ENCODE peak calls at places on chromosomes 16 and 17, in ten cellular contexts. C, Z, W, Y, B, S, L, G, T and I are unnamed samples.

GRCh38 chr16:51025588-51026290 is 125.3 kb downstream of the SALL1 start:
- DNase-seq in T (no peak), Y (no peak), G (no peak), L (no peak), Z (no peak), W (no peak), C (no peak), B (no peak), S (no peak), I (no peak)

GRCh38 chr16:3173892-3174617 is 13.9 kb upstream of the OR1F1 start:
- DNase-seq in W (peak), G (no peak), T (peak), C (no peak), Y (no peak), L (no peak), S (no peak), B (no peak), Z (no peak), I (no peak)

GRCh38 chr16:23571895-23572294 is 14.4 kb downstream of the UBFD1 start:
- DNase-seq in G (no peak), B (no peak), L (no peak), Y (no peak), C (no peak), Z (no peak), S (no peak), W (no peak), T (no peak), I (no peak)

GRCh38 chr17:61235001-61235820 is 164.4 kb upstream of the TBX2 start:
- DNase-seq in Z (no peak), W (no peak), Y (no peak), S (no peak), L (no peak), B (no peak), T (peak), G (peak), C (no peak), I (no peak)

GRCh38 chr17:32929288-32929574 is 1.3 kb downstream of the TMEM98 start:
- DNase-seq in B (no peak), G (no peak), S (no peak), W (peak), T (peak), C (no peak), Z (no peak), Y (peak), L (no peak), I (no peak)

GRCh38 chr16:11668590-11669379 is 530 bp downstream of the SNN start:
- DNase-seq in C (no peak), L (no peak), T (no peak), Z (peak), Y (peak), G (peak), W (peak), S (no peak), B (peak), I (no peak)

GRCh38 chr17:55661963-55662834 is 60.5 kb downstream of the TMEM100 start:
- DNase-seq in G (no peak), T (no peak), C (no peak), B (no peak), W (no peak), S (no peak), Z (no peak), Y (no peak), L (no peak), I (no peak)

GRCh38 chr16:3029499-3030127 is 5.8 kb downstream of the THOC6 start:
- DNase-seq in C (no peak), T (no peak), L (no peak), B (no peak), W (no peak), G (no peak), Z (no peak), S (no peak), Y (peak), I (no peak)

GRCh38 chr17:77328823-77329740 is 188.3 kb downstream of the SEC14L1 start:
- DNase-seq in Z (no peak), G (peak), W (no peak), B (peak), T (no peak), C (peak), S (peak), Y (no peak), L (no peak), I (peak)

GRCh38 chr17:78884148-78884870 is 18.7 kb downstream of the CEP295NL start:
- DNase-seq in Z (no peak), B (no peak), T (no peak), L (no peak), C (no peak), G (no peak), W (peak), Y (no peak), S (no peak), I (no peak)

GRCh38 chr17:953767-954166 is 25.8 kb downstream of the NXN start:
- DNase-seq in T (no peak), W (no peak), L (no peak), Z (no peak), S (no peak), B (no peak), Y (no peak), G (no peak), C (no peak), I (no peak)

GRCh38 chr17:69523252-69523861 is 108.9 kb downstream of the MAP2K6 start:
- DNase-seq in Y (peak), W (peak), L (peak), Z (no peak), T (peak), C (no peak), G (peak), S (peak), B (no peak), I (no peak)

GRCh38 chr17:41322264-41322902 is 6.9 kb upstream of the KRTAP17-1 start:
- DNase-seq in W (peak), Z (no peak), T (peak), C (no peak), L (peak), S (no peak), B (no peak), G (peak), Y (peak), I (no peak)

GRCh38 chr16:2194852-2195315 is 1.5 kb downstream of the CASKIN1 start:
- DNase-seq in Y (peak), C (no peak), L (peak), B (no peak), W (peak), G (peak), S (no peak), T (peak), Z (no peak), I (no peak)

GRCh38 chr16:53022374-53022773 is 30.3 kb downstream of the CHD9NB start:
- DNase-seq in Z (no peak), L (peak), S (peak), Y (peak), G (peak), B (peak), W (peak), C (no peak), T (peak), I (no peak)

GRCh38 chr17:61401280-61402072 is 1.8 kb downstream of the TBX2 start:
- DNase-seq in S (no peak), Y (no peak), B (no peak), L (no peak), T (peak), C (no peak), W (peak), Z (no peak), G (no peak), I (no peak)

GRCh38 chr16:54936086-54936978 is 5.7 kb downstream of the IRX5 start:
- DNase-seq in C (no peak), S (peak), Z (peak), T (peak), Y (peak), L (no peak), B (no peak), W (peak), G (no peak), I (peak)

GRCh38 chr17:41100081-41100480 is 1.9 kb downstream of the KRTAP4-16 start:
- DNase-seq in S (no peak), G (no peak), C (no peak), B (no peak), Y (no peak), T (no peak), W (no peak), Z (no peak), L (no peak), I (no peak)

GRCh38 chr16:2147981-2148671 is at the start of gene RAB26:
- DNase-seq in S (peak), W (peak), C (peak), B (peak), Y (peak), L (no peak), T (peak), G (peak), Z (peak), I (peak)

GRCh38 chr16:53220585-53220984 is 165.8 kb downstream of the CHD9 start:
- DNase-seq in C (no peak), W (peak), T (peak), S (peak), G (no peak), B (no peak), L (peak), Y (peak), Z (no peak), I (no peak)

GRCh38 chr16:88727871-88728270 is 21.6 kb downstream of the CTU2 start:
- DNase-seq in Y (no peak), T (peak), W (no peak), S (no peak), Z (no peak), B (no peak), G (no peak), C (no peak), L (peak), I (no peak)

GRCh38 chr17:55286681-55287589 is 22.2 kb downstream of the HLF start:
- DNase-seq in B (no peak), G (no peak), L (peak), T (no peak), Z (no peak), C (no peak), Y (no peak), S (no peak), W (no peak), I (no peak)

GRCh38 chr16:919658-920631 is 50.8 kb downstream of the LMF1 start:
- DNase-seq in G (no peak), W (no peak), L (peak), C (no peak), Z (peak), T (no peak), S (peak), Y (peak), B (no peak), I (no peak)

GRCh38 chr16:62256406-62256805 is 220.2 kb upstream of the CDH8 start:
- DNase-seq in G (no peak), T (no peak), C (no peak), S (no peak), Z (no peak), Y (peak), W (peak), L (no peak), B (no peak), I (no peak)

GRCh38 chr16:11163761-11164261 is 92.2 kb downstream of the SOCS1 start:
- DNase-seq in B (no peak), T (no peak), Z (peak), S (no peak), C (no peak), L (no peak), G (no peak), W (no peak), Y (no peak), I (peak)

GRCh38 chr17:19753661-19754463 is 5.8 kb upstream of the ALDH3A1 start:
- DNase-seq in C (peak), W (peak), B (no peak), T (no peak), G (peak), Z (peak), Y (no peak), S (peak), L (no peak), I (no peak)

GRCh38 chr16:66004706-66005105 is 361.8 kb upstream of the CDH5 start:
- DNase-seq in S (no peak), W (no peak), L (no peak), C (no peak), B (no peak), G (no peak), Y (no peak), T (no peak), Z (no peak), I (no peak)

GRCh38 chr17:57705921-57706695 is 39.0 kb downstream of the CCDC182 start:
- DNase-seq in B (no peak), L (no peak), G (no peak), S (no peak), W (no peak), C (no peak), T (no peak), Z (no peak), Y (no peak), I (no peak)

GRCh38 chr17:58233547-58233946 is 4.8 kb upstream of the LPO start:
- DNase-seq in C (no peak), S (no peak), Z (no peak), W (no peak), G (no peak), L (no peak), B (no peak), T (no peak), Y (no peak), I (no peak)

GRCh38 chr16:65117701-65118448 is 4.0 kb downstream of the CDH11 start:
- DNase-seq in L (peak), Y (peak), G (peak), W (peak), C (no peak), B (peak), Z (peak), T (peak), S (peak), I (no peak)

GRCh38 chr17:67431210-67432015 is 54.3 kb downstream of the PITPNC1 start:
- DNase-seq in S (no peak), W (no peak), L (peak), C (no peak), T (no peak), Z (no peak), Y (peak), G (no peak), B (no peak), I (no peak)

GRCh38 chr17:64319531-64319930 is 56.5 kb upstream of the TEX2 start:
- DNase-seq in W (no peak), B (no peak), T (no peak), Z (no peak), C (no peak), S (no peak), Y (no peak), G (no peak), L (no peak), I (no peak)

DNA sequence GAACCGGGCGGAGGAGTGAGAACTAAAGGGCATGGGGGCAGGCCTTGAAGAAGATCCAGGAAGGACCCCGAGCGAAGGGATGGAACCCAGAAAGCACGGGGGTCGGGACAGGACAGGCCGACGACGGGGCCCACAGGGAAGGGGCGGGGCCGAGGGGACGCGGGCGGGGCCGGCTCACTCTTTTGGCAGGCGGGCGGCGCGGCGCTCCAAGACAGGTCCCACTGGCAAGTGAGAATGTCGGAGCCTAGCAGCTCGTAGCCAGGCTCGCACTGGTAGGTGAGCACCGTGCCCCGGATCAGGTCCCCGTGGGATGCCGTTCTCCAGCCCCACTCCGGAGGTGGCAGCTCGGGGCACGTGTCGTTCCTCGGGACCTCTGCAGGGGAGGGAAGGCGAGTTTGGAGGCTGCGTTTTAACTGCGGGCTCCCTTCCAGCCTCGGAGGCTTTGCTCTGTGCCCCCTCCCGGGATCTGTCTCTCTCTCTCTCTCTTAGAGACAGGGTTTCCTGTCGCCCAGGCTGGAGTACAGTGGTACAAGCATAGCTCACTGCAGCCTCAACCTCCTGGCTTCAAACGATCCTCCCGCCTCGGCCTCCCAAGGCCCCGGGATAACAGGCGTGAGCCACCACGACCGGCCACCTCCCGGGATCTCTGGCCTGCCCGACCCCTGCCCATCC is 13.7 kb upstream of the CDIPT start:
- DNase-seq in S (no peak), G (no peak), W (peak), C (no peak), Y (no peak), B (no peak), L (no peak), T (no peak), Z (no peak), I (no peak)
- H3K4me3 ChIP-seq in S (peak), G (no peak), W (peak), C (peak), Y (no peak), B (no peak), L (peak), T (no peak), Z (peak), I (peak)

GRCh38 chr16:81995651-81996050 is 15.6 kb downstream of the SDR42E1 start:
- DNase-seq in C (no peak), W (no peak), B (no peak), Z (no peak), Y (no peak), G (no peak), T (no peak), S (no peak), L (no peak), I (no peak)

GRCh38 chr16:82002831-82003230 is 8.4 kb downstream of the SDR42E1 start:
- DNase-seq in G (no peak), Y (no peak), Z (no peak), B (no peak), S (no peak), L (no peak), C (no peak), W (no peak), T (no peak), I (no peak)

GRCh38 chr16:81994485-81994884 is 16.8 kb downstream of the SDR42E1 start:
- DNase-seq in B (no peak), Y (no peak), T (no peak), W (no peak), S (no peak), C (no peak), Z (no peak), L (no peak), G (no peak), I (no peak)

GRCh38 chr16:81997738-81998137 is 13.5 kb downstream of the SDR42E1 start:
- DNase-seq in W (no peak), L (peak), T (no peak), Y (peak), S (no peak), Z (no peak), C (no peak), G (no peak), B (no peak), I (no peak)

GRCh38 chr16:81996664-81997529 is 14.4 kb downstream of the SDR42E1 start:
- DNase-seq in C (no peak), Y (peak), G (no peak), T (peak), S (no peak), B (no peak), W (peak), L (peak), Z (no peak), I (no peak)
- H3K27ac ChIP-seq in C (no peak), Y (peak), G (no peak), T (no peak), S (no peak), B (no peak), W (no peak), L (peak), Z (no peak), I (no peak)

GRCh38 chr16:77696149-77696548 is 26.2 kb upstream of the NUDT7 start:
- DNase-seq in L (no peak), B (no peak), S (no peak), Z (no peak), Y (peak), C (no peak), T (peak), G (no peak), W (peak), I (no peak)

DNA sequence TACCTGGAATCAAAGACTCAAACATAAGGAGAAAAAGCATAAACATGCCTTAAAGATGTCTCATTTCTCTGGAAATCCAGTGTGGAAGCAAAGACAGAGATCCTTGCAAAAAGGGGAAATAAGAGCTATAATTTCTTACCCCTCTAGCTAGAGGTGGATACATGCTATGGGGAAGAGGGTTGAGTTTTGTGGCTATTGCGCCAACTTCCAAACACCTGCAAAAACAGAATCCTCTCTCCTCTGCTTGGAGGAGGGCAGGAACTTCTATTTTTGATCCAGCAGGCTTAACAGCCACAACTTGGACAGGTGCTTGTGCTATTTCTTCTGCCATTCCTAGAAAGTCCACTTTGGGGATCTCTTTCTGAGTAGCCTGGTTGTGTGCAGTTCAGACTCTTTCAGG is 21.5 kb upstream of the NUDT7 start:
- DNase-seq in L (no peak), S (no peak), C (no peak), G (no peak), T (no peak), Z (no peak), Y (no peak), W (no peak), B (no peak), I (no peak)
- H3K4me3 ChIP-seq in L (no peak), S (no peak), C (no peak), G (no peak), T (no peak), Z (no peak), Y (no peak), W (no peak), B (no peak), I (no peak)

GRCh38 chr17:14299261-14300093 is 1.4 kb upstream of the HS3ST3B1 start:
- DNase-seq in W (peak), S (no peak), C (peak), T (peak), G (peak), B (no peak), L (no peak), Y (peak), Z (no peak), I (no peak)
- H3K27ac ChIP-seq in W (no peak), S (no peak), C (no peak), T (no peak), G (no peak), B (peak), L (peak), Y (no peak), Z (no peak), I (no peak)